ENCODE peak calls at places on chromosomes 6 and 20, in four cellular contexts. M is tibial nerve, Y is uterus, Q is GM23248. C is an unnamed sample. For H3K4me1, the result is how much of the 10 kb centered on the place peaks cover.

GRCh38 chr6:133424359-133424758 is 183.2 kb downstream of the EYA4 start:
- DNase-seq in M (no peak), Y (no peak), Q (no peak), C (no peak)

GRCh38 chr6:169723200-169723909 is 945 bp downstream of the PHF10 start:
- DNase-seq in M (peak), Y (peak), Q (peak), C (peak)

GRCh38 chr6:168147205-168147738 is 68.3 kb upstream of the FRMD1 start:
- DNase-seq in M (no peak), Y (no peak), Q (no peak), C (no peak)

GRCh38 chr6:19303381-19303780 is 533.8 kb upstream of the ID4 start:
- DNase-seq in M (no peak), Y (no peak), Q (peak), C (no peak)

GRCh38 chr20:57662313-57663240 is 42.4 kb upstream of the ZBP1 start:
- DNase-seq in M (no peak), Y (peak), Q (no peak), C (no peak)

GRCh38 chr6:56757585-56757984 is 114.9 kb upstream of the DST start:
- DNase-seq in M (no peak), Y (no peak), Q (peak), C (peak)

GRCh38 chr20:57071283-57071701 is 195.1 kb downstream of the BMP7 start:
- DNase-seq in M (no peak), Y (no peak), Q (peak), C (peak)

GRCh38 chr6:124830506-124830905 is 131.7 kb upstream of the RNF217 start:
- DNase-seq in M (no peak), Y (no peak), Q (no peak), C (no peak)

GRCh38 chr20:50195524-50196120 is 5.0 kb downstream of the CEBPB start:
- DNase-seq in M (no peak), Y (no peak), Q (no peak), C (no peak)

GRCh38 chr6:150322452-150322851 is 46.4 kb upstream of the IYD start:
- DNase-seq in M (no peak), Y (peak), Q (no peak), C (no peak)
- H3K4me1 ChIP-seq in M (under half), Y (under half), Q (under half), C (under half)

GRCh38 chr6:99416892-99417767 is 8.0 kb downstream of the PNISR start:
- DNase-seq in M (no peak), Y (no peak), Q (no peak), C (no peak)
- H3K4me1 ChIP-seq in M (half or more), Y (under half), Q (under half), C (under half)

GRCh38 chr6:85637579-85637978 is 5.1 kb downstream of the SYNCRIP start:
- DNase-seq in M (no peak), Y (no peak), Q (no peak), C (no peak)
- H3K4me1 ChIP-seq in M (half or more), Y (under half), Q (under half), C (under half)

GRCh38 chr6:298233-299049 is 6.2 kb downstream of the DUSP22 start:
- DNase-seq in M (no peak), Y (no peak), Q (no peak), C (no peak)
- H3K4me1 ChIP-seq in M (half or more), Y (under half), Q (under half), C (under half)

GRCh38 chr6:159257846-159258245 is 88.6 kb downstream of the FNDC1 start:
- DNase-seq in M (no peak), Y (no peak), Q (peak), C (peak)
- H3K4me1 ChIP-seq in M (under half), Y (under half), Q (under half), C (under half)

GRCh38 chr6:41737591-41738130 is 2.3 kb upstream of the TFEB start:
- DNase-seq in M (no peak), Y (no peak), Q (no peak), C (no peak)
- H3K4me1 ChIP-seq in M (under half), Y (under half), Q (under half), C (under half)

GRCh38 chr6:7110092-7110792 is 2.5 kb downstream of the RREB1 start:
- DNase-seq in M (no peak), Y (no peak), Q (no peak), C (no peak)
- H3K4me1 ChIP-seq in M (half or more), Y (under half), Q (under half), C (under half)

GRCh38 chr20:997016-997415 is 5.1 kb downstream of the RSPO4 start:
- DNase-seq in M (no peak), Y (no peak), Q (no peak), C (no peak)

GRCh38 chr20:992801-993535 is 9.1 kb downstream of the RSPO4 start:
- DNase-seq in M (no peak), Y (no peak), Q (no peak), C (no peak)

GRCh38 chr20:998431-998830 is 3.7 kb downstream of the RSPO4 start:
- DNase-seq in M (no peak), Y (no peak), Q (peak), C (no peak)

GRCh38 chr20:1001116-1001515 is 995 bp downstream of the RSPO4 start:
- DNase-seq in M (no peak), Y (no peak), Q (no peak), C (no peak)

DNA sequence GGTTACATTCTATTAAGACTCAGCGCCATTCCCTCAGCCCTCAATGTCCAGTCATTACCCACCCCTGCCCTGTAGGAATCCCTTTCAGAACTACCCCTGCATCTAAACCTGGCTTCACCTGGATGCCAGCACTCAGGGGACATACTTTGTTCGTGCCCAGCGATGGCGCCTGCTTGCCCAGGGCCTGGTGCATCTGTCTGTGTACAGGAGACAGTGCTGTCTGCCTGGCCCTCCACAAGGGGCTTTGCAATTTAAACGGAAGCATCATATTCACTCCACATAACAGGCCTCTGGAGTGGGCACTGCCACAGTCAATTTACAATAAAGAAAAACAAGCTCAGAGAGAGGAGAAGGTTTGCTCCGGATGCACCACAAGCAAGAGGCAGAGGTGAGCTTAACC is 4.6 kb downstream of the RSPO4 start:
- DNase-seq in M (no peak), Y (no peak), Q (no peak), C (no peak)
- H3K4me1 ChIP-seq in M (under half), Y (under half), Q (under half), C (under half)

C was measured in cardiac muscle cell.